ENCODE peak calls at places on chromosomes 1 and 21, in four cellular contexts. W, V, H and F are unnamed samples.

GRCh38 chr1:88983791-88984552 is 8.5 kb downstream of the KYAT3 start:
- DNase-seq in H (no peak), V (peak; percentile 22), W (no peak), F (peak; percentile 68)

GRCh38 chr1:22122273-22123070 is 20.4 kb downstream of the WNT4 start:
- DNase-seq in V (no peak), W (no peak), H (no peak), F (peak; percentile 68)

GRCh38 chr21:43195131-43196021 is 26.6 kb downstream of the CRYAA start:
- DNase-seq in V (no peak), H (no peak), W (no peak), F (no peak)

GRCh38 chr1:70656371-70656770 is 245.3 kb downstream of the CTH start:
- DNase-seq in W (no peak), H (no peak), V (no peak), F (no peak)

GRCh38 chr1:240499012-240499411 is 112.9 kb downstream of the GREM2 start:
- DNase-seq in W (no peak), V (no peak), H (no peak), F (no peak)

GRCh38 chr21:15291621-15292266 is 226.9 kb upstream of the NRIP1 start:
- DNase-seq in V (no peak), H (no peak), W (no peak), F (no peak)

GRCh38 chr1:14790967-14791366 is 192.5 kb downstream of the KAZN start:
- DNase-seq in W (no peak), H (no peak), V (no peak), F (no peak)

GRCh38 chr1:150568567-150568966 is 10.8 kb downstream of the MCL1 start:
- DNase-seq in H (no peak), W (no peak), V (peak; percentile 6), F (no peak)

GRCh38 chr1:240304466-240304865 is 212.8 kb downstream of the FMN2 start:
- DNase-seq in V (no peak), W (no peak), H (no peak), F (no peak)

GRCh38 chr21:46509760-46510159 is 51.1 kb downstream of the DIP2A start:
- DNase-seq in W (no peak), V (no peak), H (no peak), F (no peak)